ENCODE peak calls at places on chromosomes 13 and 19, in seven cellular contexts. One of them, this sample, is unnamed.
A peak's percentile ranks its signal among the peaks of the same experiment; 100 is the strongest.

GRCh38 chr13:47004022-47004421 is 107.2 kb upstream of the HTR2A start:
- DNase-seq in IMR-90: peak; percentile 10
- DNase-seq in vagina: no peak
- DNase-seq in adrenal gland: peak; percentile 69
- DNase-seq in PC-3: peak; percentile 11
- DNase-seq in cardiac muscle cell: peak; percentile 23
- DNase-seq in CD8-positive, alpha-beta T cell: no peak
- DNase-seq in this sample: no peak

GRCh38 chr13:50420720-50421456 is 405.6 kb downstream of the KCNRG start:
- DNase-seq in IMR-90: no peak
- DNase-seq in vagina: no peak
- DNase-seq in adrenal gland: no peak
- DNase-seq in PC-3: no peak
- DNase-seq in cardiac muscle cell: no peak
- DNase-seq in CD8-positive, alpha-beta T cell: no peak
- DNase-seq in this sample: no peak

GRCh38 chr19:8363803-8364771 is at the start of gene ANGPTL4:
- DNase-seq in IMR-90: peak; percentile 55
- DNase-seq in vagina: no peak
- DNase-seq in adrenal gland: peak; percentile 66
- DNase-seq in PC-3: peak; percentile 79
- DNase-seq in cardiac muscle cell: peak; percentile 92
- DNase-seq in CD8-positive, alpha-beta T cell: no peak
- DNase-seq in this sample: peak; percentile 22

GRCh38 chr13:72788831-72789230 is 6.9 kb downstream of the PIBF1 start:
- DNase-seq in IMR-90: no peak
- DNase-seq in vagina: no peak
- DNase-seq in adrenal gland: no peak
- DNase-seq in PC-3: no peak
- DNase-seq in cardiac muscle cell: no peak
- DNase-seq in CD8-positive, alpha-beta T cell: no peak
- DNase-seq in this sample: no peak

GRCh38 chr13:44231786-44232516 is 141.7 kb upstream of the SERP2 start:
- DNase-seq in IMR-90: peak; percentile 96
- DNase-seq in vagina: peak; percentile 97
- DNase-seq in adrenal gland: peak; percentile 91
- DNase-seq in PC-3: peak; percentile 97
- DNase-seq in cardiac muscle cell: peak; percentile 87
- DNase-seq in CD8-positive, alpha-beta T cell: no peak
- DNase-seq in this sample: no peak

GRCh38 chr19:12052057-12052570 is 647 bp downstream of the ZNF878 start:
- DNase-seq in IMR-90: peak; percentile 14
- DNase-seq in vagina: no peak
- DNase-seq in adrenal gland: no peak
- DNase-seq in PC-3: peak; percentile 70
- DNase-seq in cardiac muscle cell: no peak
- DNase-seq in CD8-positive, alpha-beta T cell: no peak
- DNase-seq in this sample: no peak

GRCh38 chr19:33769208-33769607 is 27.5 kb upstream of the KCTD15 start:
- DNase-seq in IMR-90: no peak
- DNase-seq in vagina: no peak
- DNase-seq in adrenal gland: no peak
- DNase-seq in PC-3: no peak
- DNase-seq in cardiac muscle cell: no peak
- DNase-seq in CD8-positive, alpha-beta T cell: no peak
- DNase-seq in this sample: no peak

GRCh38 chr19:50803633-50804419 is 13.6 kb downstream of the ACP4 start:
- DNase-seq in IMR-90: no peak
- DNase-seq in vagina: no peak
- DNase-seq in adrenal gland: no peak
- DNase-seq in PC-3: peak; percentile 33
- DNase-seq in cardiac muscle cell: peak; percentile 21
- DNase-seq in CD8-positive, alpha-beta T cell: no peak
- DNase-seq in this sample: no peak

GRCh38 chr13:72399351-72399750 is 328.1 kb downstream of the MZT1 start:
- DNase-seq in IMR-90: no peak
- DNase-seq in vagina: no peak
- DNase-seq in adrenal gland: no peak
- DNase-seq in PC-3: no peak
- DNase-seq in cardiac muscle cell: no peak
- DNase-seq in CD8-positive, alpha-beta T cell: no peak
- DNase-seq in this sample: no peak

GRCh38 chr13:34159946-34160345 is 342.0 kb downstream of the RFC3 start:
- DNase-seq in IMR-90: no peak
- DNase-seq in vagina: no peak
- DNase-seq in adrenal gland: no peak
- DNase-seq in PC-3: no peak
- DNase-seq in cardiac muscle cell: no peak
- DNase-seq in CD8-positive, alpha-beta T cell: no peak
- DNase-seq in this sample: no peak
- H3K27ac ChIP-seq in IMR-90: no peak overlapping the region
- H3K27ac ChIP-seq in vagina: no peak overlapping the region
- H3K27ac ChIP-seq in adrenal gland: no peak overlapping the region
- H3K27ac ChIP-seq in PC-3: no peak overlapping the region
- H3K27ac ChIP-seq in cardiac muscle cell: no peak overlapping the region
- H3K27ac ChIP-seq in CD8-positive, alpha-beta T cell: no peak overlapping the region
- H3K27ac ChIP-seq in this sample: no peak overlapping the region

DNA sequence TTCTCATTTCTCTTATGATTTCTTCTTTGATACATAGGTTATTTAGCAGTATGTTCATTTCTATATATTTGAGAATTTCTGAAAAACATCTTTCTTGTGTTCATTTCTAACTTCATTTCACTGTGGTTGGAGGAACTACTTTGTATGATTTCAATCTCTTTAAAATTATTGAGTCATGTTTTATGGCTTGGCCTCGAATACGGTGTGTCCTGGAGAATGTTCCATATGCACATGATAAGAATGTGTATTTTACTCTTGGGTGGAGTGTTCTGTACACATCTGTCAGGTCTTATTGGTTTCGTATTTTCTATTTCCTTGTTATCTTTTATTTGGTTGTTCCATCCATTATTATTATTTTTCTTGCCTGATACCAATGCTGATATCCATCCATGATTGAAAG is 22.9 kb downstream of the DNM2 start:
- DNase-seq in IMR-90: no peak
- DNase-seq in vagina: no peak
- DNase-seq in adrenal gland: no peak
- DNase-seq in PC-3: peak; percentile 59
- DNase-seq in cardiac muscle cell: no peak
- DNase-seq in CD8-positive, alpha-beta T cell: no peak
- DNase-seq in this sample: no peak
- TF ChIP-seq CTCF in IMR-90: no peak
- TF ChIP-seq CTCF in vagina: no peak
- TF ChIP-seq CTCF in adrenal gland: no peak
- TF ChIP-seq CTCF in PC-3: no peak
- TF ChIP-seq CTCF in cardiac muscle cell: no peak
- TF ChIP-seq CTCF in CD8-positive, alpha-beta T cell: no peak
- TF ChIP-seq CTCF in this sample: no peak

GRCh38 chr19:36838784-36839324 is 667 bp upstream of the ZNF790 start:
- DNase-seq in IMR-90: peak; percentile 8
- DNase-seq in vagina: peak; percentile 85
- DNase-seq in adrenal gland: no peak
- DNase-seq in PC-3: no peak
- DNase-seq in cardiac muscle cell: no peak
- DNase-seq in CD8-positive, alpha-beta T cell: no peak
- DNase-seq in this sample: no peak

GRCh38 chr19:36837525-36837901 is 674 bp downstream of the ZNF790 start:
- DNase-seq in IMR-90: no peak
- DNase-seq in vagina: no peak
- DNase-seq in adrenal gland: no peak
- DNase-seq in PC-3: no peak
- DNase-seq in cardiac muscle cell: no peak
- DNase-seq in CD8-positive, alpha-beta T cell: no peak
- DNase-seq in this sample: no peak

GRCh38 chr19:36837902-36838783 is at the start of gene ZNF790:
- DNase-seq in IMR-90: peak; percentile 89
- DNase-seq in vagina: peak; percentile 87
- DNase-seq in adrenal gland: peak; percentile 93
- DNase-seq in PC-3: peak; percentile 34
- DNase-seq in cardiac muscle cell: peak; percentile 95
- DNase-seq in CD8-positive, alpha-beta T cell: peak; percentile 62
- DNase-seq in this sample: peak; percentile 85

GRCh38 chr19:36833430-36833829 is 4.8 kb downstream of the ZNF790 start:
- DNase-seq in IMR-90: no peak
- DNase-seq in vagina: no peak
- DNase-seq in adrenal gland: no peak
- DNase-seq in PC-3: no peak
- DNase-seq in cardiac muscle cell: no peak
- DNase-seq in CD8-positive, alpha-beta T cell: no peak
- DNase-seq in this sample: no peak
- H3K9me3 ChIP-seq in IMR-90: peaks cover 52% of the 10 kb centered on the region
- H3K9me3 ChIP-seq in vagina: peaks cover 52% of the 10 kb centered on the region
- H3K9me3 ChIP-seq in adrenal gland: peaks cover 31% of the 10 kb centered on the region
- H3K9me3 ChIP-seq in PC-3: peaks cover 17% of the 10 kb centered on the region
- H3K9me3 ChIP-seq in cardiac muscle cell: no peaks in the 10 kb centered on the region
- H3K9me3 ChIP-seq in CD8-positive, alpha-beta T cell: peaks cover 37% of the 10 kb centered on the region
- H3K9me3 ChIP-seq in this sample: peaks cover 86% of the 10 kb centered on the region

GRCh38 chr13:39039033-39039432 is 777 bp downstream of the NHLRC3 start:
- DNase-seq in IMR-90: no peak
- DNase-seq in vagina: no peak
- DNase-seq in adrenal gland: no peak
- DNase-seq in PC-3: no peak
- DNase-seq in cardiac muscle cell: no peak
- DNase-seq in CD8-positive, alpha-beta T cell: no peak
- DNase-seq in this sample: no peak

GRCh38 chr13:39037410-39037879 is 444 bp downstream of the PROSER1 start:
- DNase-seq in IMR-90: no peak
- DNase-seq in vagina: no peak
- DNase-seq in adrenal gland: no peak
- DNase-seq in PC-3: no peak
- DNase-seq in cardiac muscle cell: no peak
- DNase-seq in CD8-positive, alpha-beta T cell: no peak
- DNase-seq in this sample: no peak

GRCh38 chr13:39037880-39038568 is at the start of the genes NHLRC3 and PROSER1:
- DNase-seq in IMR-90: peak; percentile 88
- DNase-seq in vagina: peak; percentile 95
- DNase-seq in adrenal gland: peak; percentile 94
- DNase-seq in PC-3: peak; percentile 74
- DNase-seq in cardiac muscle cell: peak; percentile 98
- DNase-seq in CD8-positive, alpha-beta T cell: peak; percentile 76
- DNase-seq in this sample: peak; percentile 66

GRCh38 chr13:39038569-39038898 is 278 bp downstream of the NHLRC3 start:
- DNase-seq in IMR-90: no peak
- DNase-seq in vagina: no peak
- DNase-seq in adrenal gland: peak; percentile 5
- DNase-seq in PC-3: peak; percentile 8
- DNase-seq in cardiac muscle cell: no peak
- DNase-seq in CD8-positive, alpha-beta T cell: peak; percentile 19
- DNase-seq in this sample: peak; percentile 44

GRCh38 chr13:39040206-39040605 is 1.9 kb downstream of the NHLRC3 start:
- DNase-seq in IMR-90: no peak
- DNase-seq in vagina: no peak
- DNase-seq in adrenal gland: no peak
- DNase-seq in PC-3: no peak
- DNase-seq in cardiac muscle cell: peak; percentile 19
- DNase-seq in CD8-positive, alpha-beta T cell: no peak
- DNase-seq in this sample: no peak
- H3K27ac ChIP-seq in IMR-90: no peak overlapping the region
- H3K27ac ChIP-seq in vagina: no peak overlapping the region
- H3K27ac ChIP-seq in adrenal gland: no peak overlapping the region
- H3K27ac ChIP-seq in PC-3: no peak overlapping the region
- H3K27ac ChIP-seq in cardiac muscle cell: no peak overlapping the region
- H3K27ac ChIP-seq in CD8-positive, alpha-beta T cell: no peak overlapping the region
- H3K27ac ChIP-seq in this sample: no peak overlapping the region

GRCh38 chr13:91046715-91047327 is 300.7 kb upstream of the MIR17HG start:
- DNase-seq in IMR-90: no peak
- DNase-seq in vagina: no peak
- DNase-seq in adrenal gland: no peak
- DNase-seq in PC-3: no peak
- DNase-seq in cardiac muscle cell: no peak
- DNase-seq in CD8-positive, alpha-beta T cell: no peak
- DNase-seq in this sample: no peak

GRCh38 chr13:91042870-91043269 is 304.6 kb upstream of the MIR17HG start:
- DNase-seq in IMR-90: no peak
- DNase-seq in vagina: no peak
- DNase-seq in adrenal gland: no peak
- DNase-seq in PC-3: no peak
- DNase-seq in cardiac muscle cell: no peak
- DNase-seq in CD8-positive, alpha-beta T cell: no peak
- DNase-seq in this sample: no peak

DNA sequence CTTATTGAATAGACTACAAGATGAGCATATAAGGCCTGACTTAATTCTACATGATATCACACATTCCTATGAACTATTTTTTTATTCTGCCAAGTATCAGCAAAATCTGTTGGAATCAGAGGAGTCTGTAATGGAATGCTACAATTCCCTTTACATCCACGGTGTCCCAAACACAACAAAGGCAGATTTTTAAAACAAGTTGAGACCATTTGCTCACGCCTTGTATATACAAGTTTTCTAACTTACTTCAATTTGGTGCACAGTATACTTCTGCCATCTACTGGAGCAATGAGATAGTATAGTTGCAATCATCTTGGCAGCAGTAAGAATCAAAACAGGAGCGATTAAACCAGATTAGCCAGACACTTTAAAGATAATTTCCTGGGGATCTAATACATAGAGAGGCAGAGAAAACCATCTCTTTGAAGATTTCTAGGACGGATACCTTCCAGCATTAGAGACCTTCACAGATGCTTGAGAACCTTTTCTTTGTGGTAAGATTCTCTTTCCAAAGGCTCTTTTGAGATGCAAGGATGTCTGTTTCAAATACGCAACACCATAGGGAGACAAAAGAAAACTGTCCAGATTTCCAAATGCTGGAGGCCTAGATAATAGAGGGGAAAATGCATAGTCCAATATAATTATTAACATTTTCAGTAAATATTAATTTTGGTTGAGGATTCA is 302.0 kb upstream of the MIR17HG start:
- DNase-seq in IMR-90: no peak
- DNase-seq in vagina: no peak
- DNase-seq in adrenal gland: no peak
- DNase-seq in PC-3: peak; percentile 33
- DNase-seq in cardiac muscle cell: peak; percentile 14
- DNase-seq in CD8-positive, alpha-beta T cell: no peak
- DNase-seq in this sample: no peak
- TF ChIP-seq CTCF in IMR-90: no peak
- TF ChIP-seq CTCF in vagina: no peak
- TF ChIP-seq CTCF in adrenal gland: no peak
- TF ChIP-seq CTCF in PC-3: peak; percentile 59
- TF ChIP-seq CTCF in cardiac muscle cell: peak; percentile 34
- TF ChIP-seq CTCF in CD8-positive, alpha-beta T cell: no peak
- TF ChIP-seq CTCF in this sample: no peak

GRCh38 chr13:107788464-107789165 is 426.7 kb downstream of the LIG4 start:
- DNase-seq in IMR-90: no peak
- DNase-seq in vagina: no peak
- DNase-seq in adrenal gland: no peak
- DNase-seq in PC-3: no peak
- DNase-seq in cardiac muscle cell: no peak
- DNase-seq in CD8-positive, alpha-beta T cell: no peak
- DNase-seq in this sample: no peak

DNA sequence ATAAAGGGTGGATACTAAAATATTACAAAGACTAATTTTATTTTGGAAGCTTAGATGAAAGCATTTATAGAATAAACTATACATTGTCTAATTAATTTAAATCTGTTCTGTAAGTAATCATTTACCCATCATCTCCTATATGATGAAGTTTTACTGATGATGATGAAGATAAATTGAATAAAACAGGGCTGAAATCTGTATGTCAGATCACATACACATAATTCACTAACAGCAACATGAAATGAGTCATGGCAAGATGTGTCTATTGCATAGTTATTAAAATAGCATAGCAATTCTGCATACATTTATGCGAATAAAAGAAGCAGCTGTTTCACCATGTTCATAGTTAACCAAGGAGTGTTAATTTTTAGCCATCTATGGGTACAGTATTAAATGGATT is 425.0 kb downstream of the LIG4 start:
- DNase-seq in IMR-90: no peak
- DNase-seq in vagina: no peak
- DNase-seq in adrenal gland: no peak
- DNase-seq in PC-3: no peak
- DNase-seq in cardiac muscle cell: no peak
- DNase-seq in CD8-positive, alpha-beta T cell: no peak
- DNase-seq in this sample: no peak
- H3K9me3 ChIP-seq in IMR-90: no peaks in the 10 kb centered on the region
- H3K9me3 ChIP-seq in vagina: no peaks in the 10 kb centered on the region
- H3K9me3 ChIP-seq in adrenal gland: no peaks in the 10 kb centered on the region
- H3K9me3 ChIP-seq in PC-3: no peaks in the 10 kb centered on the region
- H3K9me3 ChIP-seq in cardiac muscle cell: no peaks in the 10 kb centered on the region
- H3K9me3 ChIP-seq in CD8-positive, alpha-beta T cell: no peaks in the 10 kb centered on the region
- H3K9me3 ChIP-seq in this sample: no peaks in the 10 kb centered on the region

This sample was measured in CD4-positive, alpha-beta T cell.